ENCODE peak calls at places on chromosomes 3 and 15, in four cellular contexts. One of them, this sample, is unnamed.

GRCh38 chr3:107366766-107367165 is 10.5 kb upstream of the CCDC54 start:
- DNase-seq in K562: peak
- DNase-seq in brain microvascular endothelial cell: peak
- DNase-seq in Panc1: no peak
- DNase-seq in this sample: peak

GRCh38 chr15:25061808-25062550 is 107.2 kb downstream of the SNRPN start:
- DNase-seq in K562: no peak
- DNase-seq in brain microvascular endothelial cell: no peak
- DNase-seq in Panc1: no peak
- DNase-seq in this sample: no peak

GRCh38 chr15:33068531-33068990 is 126.0 kb downstream of the FMN1 start:
- DNase-seq in K562: no peak
- DNase-seq in brain microvascular endothelial cell: no peak
- DNase-seq in Panc1: no peak
- DNase-seq in this sample: peak

GRCh38 chr3:148202386-148202785 is 495.3 kb upstream of the AGTR1 start:
- DNase-seq in K562: no peak
- DNase-seq in brain microvascular endothelial cell: no peak
- DNase-seq in Panc1: no peak
- DNase-seq in this sample: no peak

GRCh38 chr3:183439510-183439909 is 11.1 kb upstream of the MCF2L2 start:
- DNase-seq in K562: no peak
- DNase-seq in brain microvascular endothelial cell: no peak
- DNase-seq in Panc1: no peak
- DNase-seq in this sample: peak

GRCh38 chr3:57079221-57079831 is 18.9 kb downstream of the SPATA12 start:
- DNase-seq in K562: peak
- DNase-seq in brain microvascular endothelial cell: no peak
- DNase-seq in Panc1: no peak
- DNase-seq in this sample: peak

GRCh38 chr15:40358492-40359353 is 704 bp downstream of the DISP2 start:
- DNase-seq in K562: peak
- DNase-seq in brain microvascular endothelial cell: no peak
- DNase-seq in Panc1: no peak
- DNase-seq in this sample: no peak

GRCh38 chr3:58559586-58559985 is 17.6 kb downstream of the FAM107A start:
- DNase-seq in K562: no peak
- DNase-seq in brain microvascular endothelial cell: no peak
- DNase-seq in Panc1: no peak
- DNase-seq in this sample: no peak

GRCh38 chr3:157581331-157581730 is 78.1 kb upstream of the VEPH1 start:
- DNase-seq in K562: no peak
- DNase-seq in brain microvascular endothelial cell: peak
- DNase-seq in Panc1: no peak
- DNase-seq in this sample: peak

GRCh38 chr3:71131385-71131871 is 452.1 kb downstream of the FOXP1 start:
- DNase-seq in K562: no peak
- DNase-seq in brain microvascular endothelial cell: no peak
- DNase-seq in Panc1: no peak
- DNase-seq in this sample: no peak

GRCh38 chr3:117454236-117454635 is 744.7 kb downstream of the TUSC7 start:
- DNase-seq in K562: no peak
- DNase-seq in brain microvascular endothelial cell: no peak
- DNase-seq in Panc1: no peak
- DNase-seq in this sample: no peak

GRCh38 chr3:24726423-24726822 is 231.8 kb upstream of the THRB start:
- DNase-seq in K562: no peak
- DNase-seq in brain microvascular endothelial cell: no peak
- DNase-seq in Panc1: no peak
- DNase-seq in this sample: no peak

GRCh38 chr3:181457190-181457589 is 254.5 kb upstream of the SOX2 start:
- DNase-seq in K562: no peak
- DNase-seq in brain microvascular endothelial cell: no peak
- DNase-seq in Panc1: no peak
- DNase-seq in this sample: no peak

DNA sequence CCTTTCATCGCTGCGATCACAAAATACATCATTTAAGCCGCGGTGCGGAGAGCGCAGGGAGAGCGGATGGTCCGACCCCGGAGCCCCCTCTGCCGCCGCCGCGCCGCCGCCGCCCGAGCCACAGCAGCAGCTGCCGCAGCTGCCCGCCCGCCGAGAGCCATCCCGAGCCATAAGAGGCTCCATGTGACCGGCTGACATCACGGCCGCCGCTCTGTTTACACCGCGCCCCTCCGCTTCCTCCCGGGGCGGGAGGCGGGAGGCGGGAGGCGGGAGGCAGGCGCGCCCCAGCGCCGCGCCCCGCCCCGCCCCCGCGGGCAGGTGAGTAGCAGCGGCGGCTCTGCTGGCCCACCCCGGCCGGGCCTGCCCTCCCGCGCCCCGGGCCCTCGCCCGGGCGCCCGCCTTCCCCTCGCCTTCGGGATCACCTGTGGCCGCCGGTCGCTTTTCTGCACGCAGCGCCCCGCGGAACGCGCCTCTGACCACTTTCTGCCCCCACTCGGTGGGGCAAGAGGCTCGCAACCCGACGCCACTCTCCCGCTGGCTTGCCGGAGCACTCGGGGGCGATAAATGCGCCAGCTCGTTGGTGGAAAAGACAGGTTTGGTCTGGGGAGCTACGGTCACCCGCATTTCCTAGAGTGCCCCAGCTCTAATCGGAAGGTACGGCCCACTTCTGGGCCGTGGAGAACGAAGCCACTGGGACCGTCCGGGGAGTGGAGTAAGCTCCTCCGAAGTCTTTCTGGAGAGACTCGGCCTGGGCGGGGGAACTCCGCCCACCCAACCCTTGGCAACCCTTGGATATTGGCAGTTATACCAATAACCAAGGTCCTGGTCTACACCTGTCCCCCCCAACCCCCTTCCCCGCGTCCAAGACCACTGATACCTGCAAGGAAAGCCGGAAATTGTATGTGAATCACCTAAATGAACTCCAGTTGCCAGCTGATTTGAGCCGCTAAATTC is 113.7 kb upstream of the ICE2 start:
- DNase-seq in K562: peak
- DNase-seq in brain microvascular endothelial cell: peak
- DNase-seq in Panc1: no peak
- DNase-seq in this sample: peak
- TF ChIP-seq CTCF in K562: no peak
- TF ChIP-seq CTCF in brain microvascular endothelial cell: peak
- TF ChIP-seq CTCF in Panc1: peak
- TF ChIP-seq CTCF in this sample: no peak

GRCh38 chr3:142447308-142447851 is 457 bp downstream of the XRN1 start:
- DNase-seq in K562: no peak
- DNase-seq in brain microvascular endothelial cell: peak
- DNase-seq in Panc1: peak
- DNase-seq in this sample: peak

GRCh38 chr3:142447852-142448315 is at the start of gene XRN1:
- DNase-seq in K562: peak
- DNase-seq in brain microvascular endothelial cell: peak
- DNase-seq in Panc1: peak
- DNase-seq in this sample: peak

GRCh38 chr3:142448424-142448823 is 587 bp upstream of the XRN1 start:
- DNase-seq in K562: no peak
- DNase-seq in brain microvascular endothelial cell: no peak
- DNase-seq in Panc1: no peak
- DNase-seq in this sample: no peak

GRCh38 chr3:142445816-142446254 is 2.0 kb downstream of the XRN1 start:
- DNase-seq in K562: no peak
- DNase-seq in brain microvascular endothelial cell: peak
- DNase-seq in Panc1: no peak
- DNase-seq in this sample: peak

DNA sequence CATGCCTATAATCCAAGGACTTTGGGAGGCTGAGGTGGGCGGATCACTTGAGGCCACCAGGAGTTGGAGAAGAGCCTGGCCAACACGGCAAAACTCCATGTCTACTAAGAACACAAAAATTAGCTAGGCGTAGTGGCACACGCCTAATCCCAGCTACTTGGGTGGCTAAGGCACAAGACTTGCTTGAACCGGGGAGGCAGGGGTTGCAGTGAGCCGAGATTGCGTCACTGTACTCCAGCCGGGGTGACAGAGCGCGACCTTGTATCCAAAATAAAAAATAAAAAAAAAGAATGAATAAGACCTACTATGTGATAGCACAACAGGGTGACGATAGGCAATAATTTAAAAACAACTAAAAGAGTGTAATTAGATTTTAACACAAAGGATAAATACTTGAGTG is 3.5 kb downstream of the XRN1 start:
- DNase-seq in K562: no peak
- DNase-seq in brain microvascular endothelial cell: no peak
- DNase-seq in Panc1: no peak
- DNase-seq in this sample: no peak
- H3K4me3 ChIP-seq in K562: no peak
- H3K4me3 ChIP-seq in brain microvascular endothelial cell: no peak
- H3K4me3 ChIP-seq in Panc1: no peak
- H3K4me3 ChIP-seq in this sample: no peak

GRCh38 chr15:59738676-59739075 is 49.6 kb upstream of the BNIP2 start:
- DNase-seq in K562: no peak
- DNase-seq in brain microvascular endothelial cell: no peak
- DNase-seq in Panc1: no peak
- DNase-seq in this sample: no peak

GRCh38 chr15:59741274-59741906 is 52.3 kb upstream of the BNIP2 start:
- DNase-seq in K562: no peak
- DNase-seq in brain microvascular endothelial cell: peak
- DNase-seq in Panc1: no peak
- DNase-seq in this sample: peak

GRCh38 chr15:59739557-59740186 is 50.6 kb upstream of the BNIP2 start:
- DNase-seq in K562: no peak
- DNase-seq in brain microvascular endothelial cell: no peak
- DNase-seq in Panc1: no peak
- DNase-seq in this sample: no peak

GRCh38 chr15:59736181-59736580 is 47.1 kb upstream of the BNIP2 start:
- DNase-seq in K562: no peak
- DNase-seq in brain microvascular endothelial cell: no peak
- DNase-seq in Panc1: no peak
- DNase-seq in this sample: no peak
- TF ChIP-seq CTCF in K562: no peak
- TF ChIP-seq CTCF in brain microvascular endothelial cell: no peak
- TF ChIP-seq CTCF in Panc1: no peak
- TF ChIP-seq CTCF in this sample: no peak

DNA sequence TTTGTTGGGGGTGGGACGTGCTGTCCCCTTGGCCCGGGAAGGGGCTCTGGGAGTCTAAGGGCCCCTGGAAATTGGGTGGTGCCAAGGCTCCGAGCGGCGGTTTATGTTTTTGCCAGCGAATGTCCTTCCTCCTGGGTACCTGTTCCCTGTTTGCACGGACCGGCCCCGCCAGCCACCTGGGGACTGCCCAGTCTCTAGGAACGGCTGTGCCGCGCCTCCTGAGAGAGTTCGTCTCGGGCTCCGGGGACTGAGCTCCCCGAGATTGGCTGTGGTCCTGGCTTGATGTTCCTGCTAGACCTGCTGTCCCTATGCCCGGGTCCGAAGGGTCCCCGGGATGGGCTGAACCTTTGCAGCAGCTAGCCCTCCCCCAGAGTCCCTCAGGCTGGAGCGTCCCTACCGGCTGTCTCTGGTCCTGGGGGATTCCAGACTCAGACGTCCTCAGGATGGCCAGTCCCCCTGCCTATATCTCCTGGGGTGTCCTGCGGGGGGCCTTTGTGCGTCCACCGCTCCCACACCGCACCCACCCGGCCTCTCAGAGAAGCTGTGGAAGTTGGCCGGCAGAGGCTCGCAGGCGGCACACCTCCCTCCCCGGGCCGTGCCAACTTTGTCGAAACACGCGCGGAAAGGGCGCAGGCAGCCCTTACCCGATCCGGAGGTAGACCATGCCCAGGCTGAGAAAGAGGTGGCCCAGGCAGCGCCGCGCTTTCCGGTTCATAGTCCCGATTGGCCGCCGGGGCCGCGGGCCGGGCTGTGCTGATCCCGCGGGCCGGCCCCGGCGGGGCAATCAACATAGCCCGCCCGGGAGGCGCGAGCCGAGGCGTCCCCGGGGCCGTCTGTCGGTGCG is 547 bp downstream of the WNT7A start:
- DNase-seq in K562: no peak
- DNase-seq in brain microvascular endothelial cell: no peak
- DNase-seq in Panc1: no peak
- DNase-seq in this sample: peak
- H3K4me3 ChIP-seq in K562: no peak
- H3K4me3 ChIP-seq in brain microvascular endothelial cell: no peak
- H3K4me3 ChIP-seq in Panc1: peak
- H3K4me3 ChIP-seq in this sample: no peak

GRCh38 chr15:85005744-85006143 is 24.1 kb downstream of the PDE8A start:
- DNase-seq in K562: no peak
- DNase-seq in brain microvascular endothelial cell: no peak
- DNase-seq in Panc1: no peak
- DNase-seq in this sample: no peak

GRCh38 chr15:85004551-85004950 is 22.9 kb downstream of the PDE8A start:
- DNase-seq in K562: no peak
- DNase-seq in brain microvascular endothelial cell: no peak
- DNase-seq in Panc1: no peak
- DNase-seq in this sample: no peak

GRCh38 chr15:85006655-85007054 is 25.0 kb downstream of the PDE8A start:
- DNase-seq in K562: no peak
- DNase-seq in brain microvascular endothelial cell: no peak
- DNase-seq in Panc1: no peak
- DNase-seq in this sample: no peak

GRCh38 chr15:85006201-85006600 is 24.5 kb downstream of the PDE8A start:
- DNase-seq in K562: no peak
- DNase-seq in brain microvascular endothelial cell: no peak
- DNase-seq in Panc1: no peak
- DNase-seq in this sample: no peak

GRCh38 chr15:85005319-85005718 is 23.7 kb downstream of the PDE8A start:
- DNase-seq in K562: no peak
- DNase-seq in brain microvascular endothelial cell: no peak
- DNase-seq in Panc1: no peak
- DNase-seq in this sample: no peak
- TF ChIP-seq CTCF in K562: no peak
- TF ChIP-seq CTCF in brain microvascular endothelial cell: peak
- TF ChIP-seq CTCF in Panc1: peak
- TF ChIP-seq CTCF in this sample: no peak

DNA sequence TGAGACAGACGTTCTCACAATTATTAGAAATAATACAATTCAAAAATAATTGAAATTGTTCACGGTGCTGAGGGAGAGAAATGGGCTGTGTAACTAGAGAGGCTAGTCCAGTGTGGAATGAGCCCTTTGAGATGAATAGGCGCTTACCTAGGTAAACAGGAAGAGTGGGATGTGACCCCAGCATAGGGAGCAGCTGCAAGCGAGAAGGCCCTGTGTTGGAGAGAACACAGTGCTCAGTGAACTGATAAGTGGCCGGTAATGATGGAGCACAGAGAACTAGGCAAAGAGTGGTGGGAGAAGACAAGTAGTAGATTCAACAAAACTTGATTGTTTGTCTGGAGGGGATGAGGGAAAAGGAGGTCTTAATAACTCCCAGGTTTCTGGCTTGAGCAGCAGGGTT is 103.9 kb downstream of the HCN4 start:
- DNase-seq in K562: no peak
- DNase-seq in brain microvascular endothelial cell: no peak
- DNase-seq in Panc1: no peak
- DNase-seq in this sample: no peak
- H3K4me3 ChIP-seq in K562: no peak
- H3K4me3 ChIP-seq in brain microvascular endothelial cell: no peak
- H3K4me3 ChIP-seq in Panc1: no peak
- H3K4me3 ChIP-seq in this sample: no peak

This sample was measured in foreskin fibroblast.